ENCODE peak calls at places on chromosome 14, in seven cellular contexts. J, F, R, H, G, C and K are unnamed samples.

GRCh38 chr14:78902010-78902623 is 731.9 kb downstream of the NRXN3 start:
- DNase-seq in F (no peak), H (no peak), J (no peak), C (no peak), R (peak; percentile 74), G (peak; percentile 74), K (no peak)

GRCh38 chr14:60655114-60655897 is 6.0 kb upstream of the SIX1 start:
- DNase-seq in C (no peak), F (no peak), H (no peak), G (peak; percentile 57), R (no peak), J (no peak), K (no peak)

GRCh38 chr14:99603471-99603933 is 505 bp downstream of the CCDC85C start:
- DNase-seq in R (peak; percentile 57), C (no peak), J (no peak), G (peak; percentile 88), H (peak; percentile 10), F (no peak), K (no peak)

GRCh38 chr14:56150018-56150417 is 31.8 kb downstream of the PELI2 start:
- DNase-seq in R (no peak), H (no peak), C (no peak), F (no peak), G (no peak), J (no peak), K (no peak)

GRCh38 chr14:63777024-63777423 is 49.2 kb upstream of the SGPP1 start:
- DNase-seq in G (peak; percentile 10), R (no peak), F (no peak), J (no peak), H (no peak), C (no peak), K (no peak)

GRCh38 chr14:21231020-21231652 is 38.1 kb downstream of the HNRNPC start:
- DNase-seq in G (no peak), R (no peak), H (no peak), C (no peak), J (no peak), F (no peak), K (no peak)

GRCh38 chr14:95513261-95513660 is 3.2 kb downstream of the SYNE3 start:
- DNase-seq in H (no peak), R (no peak), J (no peak), C (no peak), F (no peak), G (no peak), K (no peak)

GRCh38 chr14:85296466-85297210 is 233.3 kb upstream of the FLRT2 start:
- DNase-seq in G (peak; percentile 16), J (no peak), C (no peak), H (peak; percentile 37), F (no peak), R (peak; percentile 16), K (no peak)

GRCh38 chr14:97180304-97181200 is 383.4 kb downstream of the VRK1 start:
- DNase-seq in F (no peak), G (no peak), H (peak; percentile 18), R (no peak), C (no peak), J (no peak), K (no peak)

GRCh38 chr14:78130356-78130755 is 39.8 kb upstream of the NRXN3 start:
- DNase-seq in G (no peak), C (no peak), J (no peak), F (no peak), R (no peak), H (no peak), K (no peak)

GRCh38 chr14:100827140-100827517 is 1.2 kb downstream of the MEG3 start:
- DNase-seq in H (no peak), G (peak; percentile 53), C (no peak), R (no peak), F (no peak), J (no peak), K (no peak)

GRCh38 chr14:93974299-93974698 is 2.1 kb downstream of the ASB2 start:
- DNase-seq in J (no peak), C (no peak), R (no peak), G (no peak), F (no peak), H (no peak), K (no peak)

GRCh38 chr14:81826080-81826479 is 292.4 kb upstream of the SEL1L start:
- DNase-seq in R (no peak), H (no peak), F (no peak), J (no peak), G (peak; percentile 91), C (no peak), K (no peak)

GRCh38 chr14:90381999-90382451 is 14.8 kb upstream of the CALM1 start:
- DNase-seq in C (peak; percentile 61), J (peak; percentile 56), F (peak; percentile 81), G (peak; percentile 94), R (no peak), H (no peak), K (no peak)

GRCh38 chr14:96086574-96087077 is 47.5 kb downstream of the C14orf132 start:
- DNase-seq in R (no peak), J (no peak), H (no peak), F (no peak), G (no peak), C (no peak), K (no peak)

GRCh38 chr14:95741051-95741490 is 27.1 kb upstream of the TCL1A start:
- DNase-seq in F (no peak), C (peak; percentile 68), J (no peak), H (no peak), R (peak; percentile 9), G (peak; percentile 74), K (no peak)

GRCh38 chr14:65664436-65664835 is 251.9 kb downstream of the FUT8 start:
- DNase-seq in F (no peak), H (no peak), J (no peak), R (no peak), G (no peak), C (no peak), K (no peak)

GRCh38 chr14:70640938-70641547 is 673 bp upstream of the TTC9 start:
- DNase-seq in F (peak; percentile 65), R (no peak), C (no peak), J (no peak), G (peak; percentile 86), H (no peak), K (no peak)

GRCh38 chr14:80390911-80391310 is 179.6 kb upstream of the DIO2 start:
- DNase-seq in G (peak; percentile 21), J (no peak), R (no peak), C (no peak), H (no peak), F (no peak), K (no peak)

GRCh38 chr14:69658664-69659261 is 47.4 kb downstream of the SUSD6 start:
- DNase-seq in F (no peak), R (no peak), G (peak; percentile 90), H (no peak), C (no peak), J (no peak), K (no peak)

GRCh38 chr14:31955941-31956579 is 121.0 kb upstream of the ARHGAP5 start:
- DNase-seq in J (no peak), C (no peak), F (no peak), R (no peak), G (no peak), H (no peak), K (no peak)

GRCh38 chr14:31414190-31414833 is 6.0 kb downstream of the HEATR5A start:
- DNase-seq in R (no peak), C (no peak), G (no peak), F (no peak), J (no peak), H (no peak), K (no peak)

GRCh38 chr14:93957751-93958566 is 18.4 kb downstream of the ASB2 start:
- DNase-seq in H (no peak), C (no peak), J (no peak), G (no peak), F (no peak), R (no peak), K (no peak)

GRCh38 chr14:85234626-85235025 is 295.3 kb upstream of the FLRT2 start:
- DNase-seq in C (no peak), H (no peak), R (no peak), J (no peak), F (no peak), G (no peak), K (no peak)

GRCh38 chr14:102527255-102528232 is 18.0 kb upstream of the ANKRD9 start:
- DNase-seq in C (no peak), J (no peak), F (no peak), H (no peak), R (no peak), G (no peak), K (no peak)